ENCODE peak calls at places on chromosomes 11 and 22, in five cellular contexts. A is SK-N-SH, Q is AG09309, C is H9, E is cardiac fibroblast. R is an unnamed sample.

GRCh38 chr11:12077535-12078280 is 32.7 kb upstream of the MICAL2 start:
- DNase-seq in C (no peak), A (no peak), Q (no peak), E (no peak), R (no peak)

GRCh38 chr11:40380871-40381270 is 1078.6 kb downstream of the LRRC4C start:
- DNase-seq in C (no peak), A (no peak), Q (no peak), E (no peak), R (no peak)

GRCh38 chr11:128310005-128310404 is 277.4 kb downstream of the ETS1 start:
- DNase-seq in Q (no peak), A (no peak), C (no peak), E (no peak), R (no peak)

GRCh38 chr11:45097721-45098493 is 48.5 kb upstream of the PRDM11 start:
- DNase-seq in C (peak), E (peak), Q (no peak), A (peak), R (peak)

GRCh38 chr11:77188912-77189491 is 61.0 kb downstream of the MYO7A start:
- DNase-seq in E (no peak), C (peak), Q (no peak), A (no peak), R (no peak)

GRCh38 chr11:104570088-104570701 is 328.1 kb downstream of the CASP12 start:
- DNase-seq in E (peak), Q (no peak), A (no peak), C (no peak), R (no peak)

GRCh38 chr11:36271794-36272409 is 17.3 kb downstream of the COMMD9 start:
- DNase-seq in A (no peak), C (no peak), Q (no peak), E (no peak), R (peak)

GRCh38 chr11:114026355-114026754 is 33.2 kb upstream of the ZBTB16 start:
- DNase-seq in Q (no peak), E (peak), C (peak), A (no peak), R (no peak)

GRCh38 chr22:38314140-38314991 is 2.9 kb downstream of the CSNK1E start:
- DNase-seq in Q (no peak), C (no peak), E (peak), A (no peak), R (no peak)

GRCh38 chr11:37223962-37224361 is 625.9 kb upstream of the RAG2 start:
- DNase-seq in Q (no peak), A (no peak), C (no peak), E (no peak), R (peak)

GRCh38 chr11:3190600-3190999 is 25.5 kb upstream of the OSBPL5 start:
- DNase-seq in A (no peak), Q (no peak), E (no peak), C (no peak), R (peak)

GRCh38 chr22:42343551-42344081 is 73.2 kb upstream of the TCF20 start:
- DNase-seq in A (peak), C (no peak), Q (no peak), E (no peak), R (no peak)

GRCh38 chr11:124896821-124897391 is 759 bp downstream of the ROBO4 start:
- DNase-seq in C (no peak), Q (no peak), A (peak), E (peak), R (peak)

GRCh38 chr11:6646040-6646439 is 9.6 kb downstream of the DCHS1 start:
- DNase-seq in C (no peak), E (peak), A (no peak), Q (no peak), R (no peak)

GRCh38 chr11:126363706-126364245 is 8.3 kb downstream of the ST3GAL4 start:
- DNase-seq in E (no peak), C (no peak), Q (no peak), A (no peak), R (no peak)

DNA sequence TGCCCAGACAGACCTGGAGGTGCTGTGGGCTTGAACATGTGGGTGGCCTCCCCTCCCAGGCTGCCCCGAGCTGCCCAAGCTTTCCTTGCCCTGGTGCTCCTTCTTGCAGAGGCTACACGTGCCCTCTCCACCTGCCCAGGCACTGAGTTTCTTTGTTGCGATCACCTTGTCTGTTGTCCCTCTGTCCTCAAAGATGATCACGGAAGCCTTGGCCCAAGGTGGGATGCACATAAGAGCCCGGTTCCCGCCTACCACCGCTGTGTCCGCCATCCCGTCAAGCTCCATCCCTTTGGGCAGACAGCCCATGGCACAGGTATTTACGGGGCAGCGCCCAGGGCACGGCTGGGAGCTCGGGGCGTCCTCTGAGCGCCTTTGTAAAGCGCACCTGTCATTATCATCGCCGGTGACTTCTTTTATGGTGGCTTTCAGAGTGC is 67.5 kb downstream of the MED15 start:
- DNase-seq in C (no peak), A (no peak), Q (no peak), E (no peak), R (no peak)
- TF ChIP-seq CTCF in C (no peak), A (no peak), Q (no peak), E (no peak), R (no peak)

GRCh38 chr11:72634016-72634415 is 40.2 kb downstream of the PDE2A start:
- DNase-seq in A (no peak), Q (no peak), E (no peak), C (no peak), R (no peak)

GRCh38 chr11:72635309-72635915 is 38.8 kb downstream of the PDE2A start:
- DNase-seq in Q (no peak), C (no peak), A (no peak), E (no peak), R (no peak)

GRCh38 chr11:72637198-72637597 is 37.0 kb downstream of the PDE2A start:
- DNase-seq in Q (no peak), C (no peak), A (no peak), E (no peak), R (no peak)

GRCh38 chr11:72634472-72635095 is 39.6 kb downstream of the PDE2A start:
- DNase-seq in Q (no peak), A (no peak), C (no peak), E (no peak), R (no peak)

DNA sequence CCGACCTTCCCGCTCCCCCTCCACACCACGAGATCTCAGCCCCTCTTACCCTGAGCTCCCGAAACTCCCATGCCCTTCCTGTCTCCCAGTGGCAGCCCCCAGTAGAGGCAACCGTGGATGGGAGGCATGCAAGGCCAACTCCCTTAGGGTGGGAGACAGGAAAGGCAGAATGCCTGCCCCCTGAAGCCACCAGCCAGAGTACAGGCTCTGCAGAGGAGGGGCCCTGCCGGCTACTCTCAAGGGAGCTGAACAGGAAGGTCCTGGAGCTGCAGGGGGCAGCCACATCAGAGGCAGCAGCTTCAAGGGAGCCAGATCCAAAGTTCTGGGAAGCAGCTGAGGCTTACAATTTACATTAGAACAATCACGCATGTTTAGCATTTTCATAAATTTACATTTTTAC is 38.3 kb downstream of the PDE2A start:
- DNase-seq in E (no peak), C (peak), A (no peak), Q (no peak), R (no peak)
- TF ChIP-seq CTCF in E (no peak), C (no peak), A (no peak), Q (no peak), R (no peak)

GRCh38 chr11:61667684-61668320 is 12.4 kb upstream of the DAGLA start:
- DNase-seq in Q (no peak), C (peak), A (no peak), E (no peak), R (no peak)
- TF ChIP-seq CTCF in Q (no peak), C (no peak), A (no peak), E (no peak), R (no peak)

DNA sequence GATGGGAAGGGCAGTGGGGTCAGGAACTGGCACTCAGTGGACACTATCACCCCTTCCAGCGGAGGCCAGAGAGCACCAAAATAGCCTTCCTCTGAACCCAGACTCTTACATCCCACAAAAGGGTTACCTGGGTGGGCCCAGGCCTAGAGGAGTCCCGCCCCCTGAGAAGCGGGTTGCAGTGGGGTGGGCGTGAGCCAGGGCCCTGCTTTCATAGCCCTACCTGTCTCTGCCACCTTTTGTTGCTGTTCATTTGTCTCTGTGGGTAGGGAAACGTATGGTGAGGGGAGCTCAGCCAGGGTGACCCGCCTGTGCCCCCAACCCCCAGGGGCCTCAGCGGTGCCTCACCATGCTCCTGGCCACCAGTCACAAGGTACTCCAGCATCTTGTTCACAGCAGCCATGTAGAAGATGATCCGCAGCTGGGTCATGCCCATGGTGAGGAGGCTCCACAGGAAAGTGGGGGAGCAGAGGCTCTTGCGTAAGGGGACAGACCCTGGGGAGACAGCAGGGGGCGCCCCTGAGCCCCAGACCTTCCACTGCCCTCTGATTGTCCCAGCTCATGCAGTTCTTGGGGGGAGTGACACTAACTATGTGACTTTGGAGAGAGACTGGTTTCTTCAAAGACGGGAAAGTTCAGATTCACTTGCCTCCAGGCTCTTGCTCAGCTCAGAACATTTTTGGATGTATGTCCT is 24.0 kb downstream of the SLC43A1 start:
- DNase-seq in C (peak), E (peak), A (peak), Q (no peak), R (no peak)
- TF ChIP-seq CTCF in C (peak), E (peak), A (peak), Q (peak), R (no peak)

GRCh38 chr11:108970221-108970991 is 305.5 kb downstream of the DDX10 start:
- DNase-seq in E (peak), Q (no peak), C (no peak), A (no peak), R (no peak)
- TF ChIP-seq CTCF in E (no peak), Q (no peak), C (peak), A (peak), R (no peak)

DNA sequence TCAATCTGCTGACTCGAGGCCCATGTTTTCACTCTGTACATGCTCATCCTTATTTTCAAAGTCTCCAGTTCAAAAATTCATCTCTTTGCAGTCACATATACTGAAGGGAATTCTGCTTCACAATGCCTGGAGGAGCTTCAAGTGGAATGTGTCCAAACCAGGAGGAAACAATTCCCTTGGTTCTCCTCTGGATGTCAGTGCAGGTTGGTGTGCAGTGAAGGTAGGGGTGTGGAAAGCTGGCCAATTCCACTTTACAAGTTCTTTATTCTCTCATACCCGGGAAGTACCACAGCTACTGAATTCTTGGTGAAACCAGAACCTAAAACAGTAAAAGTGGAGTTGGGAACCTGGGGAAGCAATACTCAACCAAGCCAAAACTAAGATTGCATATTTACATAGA is 57.3 kb downstream of the BDNF start:
- DNase-seq in A (no peak), C (no peak), E (no peak), Q (no peak), R (no peak)
- TF ChIP-seq CTCF in A (no peak), C (peak), E (no peak), Q (no peak), R (no peak)